ENCODE peak calls at places on chromosomes 6 and 20, in ten cellular contexts. H is heart left ventricle, N is mammary epithelial cell, O is A549, X is OCI-LY7, Q is HCT116, A is AG04450, B is pancreas, R is DND-41, F is ovary. M is an unnamed sample.

GRCh38 chr20:12098411-12098810 is 180.7 kb downstream of the BTBD3 start:
- DNase-seq in H (no peak), N (no peak), O (no peak), X (no peak), Q (no peak), A (no peak), B (no peak), R (no peak), F (no peak), M (no peak)

GRCh38 chr6:144415835-144416237 is 130.7 kb downstream of the UTRN start:
- DNase-seq in H (no peak), N (peak; percentile 87), O (peak; percentile 14), X (no peak), Q (no peak), A (peak; percentile 30), B (no peak), R (no peak), F (no peak), M (no peak)

GRCh38 chr20:2829376-2829775 is 11.1 kb downstream of the PCED1A start:
- DNase-seq in H (no peak), N (no peak), O (no peak), X (no peak), Q (no peak), A (no peak), B (no peak), R (peak; percentile 1), F (no peak), M (no peak)

GRCh38 chr20:13613917-13614316 is 24.8 kb downstream of the TASP1 start:
- DNase-seq in H (no peak), N (no peak), O (no peak), X (no peak), Q (no peak), A (no peak), B (no peak), R (no peak), F (no peak), M (peak; percentile 70)

GRCh38 chr6:7258231-7258763 is 54.7 kb downstream of the SSR1 start:
- DNase-seq in H (no peak), N (no peak), O (no peak), X (no peak), Q (no peak), A (no peak), B (no peak), R (no peak), F (peak; percentile 25), M (no peak)

GRCh38 chr6:127053032-127053908 is 65.2 kb upstream of the RSPO3 start:
- DNase-seq in H (no peak), N (no peak), O (no peak), X (no peak), Q (no peak), A (no peak), B (no peak), R (no peak), F (no peak), M (no peak)

GRCh38 chr6:12102350-12102749 is 90.2 kb downstream of the HIVEP1 start:
- DNase-seq in H (no peak), N (no peak), O (no peak), X (no peak), Q (no peak), A (no peak), B (no peak), R (no peak), F (no peak), M (no peak)

GRCh38 chr6:131062245-131063027 is 609 bp downstream of the EPB41L2 start:
- DNase-seq in H (peak; percentile 49), N (no peak), O (no peak), X (peak; percentile 56), Q (no peak), A (no peak), B (peak; percentile 40), R (peak; percentile 42), F (peak; percentile 70), M (peak; percentile 40)

GRCh38 chr6:134741193-134741521 is 208.7 kb downstream of the ALDH8A1 start:
- DNase-seq in H (no peak), N (no peak), O (no peak), X (peak; percentile 9), Q (no peak), A (no peak), B (no peak), R (no peak), F (no peak), M (no peak)

GRCh38 chr20:16612708-16613107 is 39.5 kb upstream of the KIF16B start:
- DNase-seq in H (peak; percentile 54), N (no peak), O (no peak), X (no peak), Q (no peak), A (no peak), B (no peak), R (no peak), F (no peak), M (no peak)

GRCh38 chr20:49989234-49990065 is 6.7 kb downstream of the SNAI1 start:
- DNase-seq in H (peak; percentile 81), N (no peak), O (peak; percentile 41), X (no peak), Q (no peak), A (peak; percentile 59), B (peak; percentile 21), R (no peak), F (peak; percentile 74), M (peak; percentile 88)

GRCh38 chr20:17560344-17561074 is 9.4 kb upstream of the DSTN start:
- DNase-seq in H (no peak), N (no peak), O (no peak), X (no peak), Q (no peak), A (no peak), B (no peak), R (no peak), F (no peak), M (no peak)

GRCh38 chr20:15639839-15640238 is 933.4 kb downstream of the KIF16B start:
- DNase-seq in H (no peak), N (no peak), O (no peak), X (no peak), Q (no peak), A (no peak), B (no peak), R (no peak), F (no peak), M (no peak)

DNA sequence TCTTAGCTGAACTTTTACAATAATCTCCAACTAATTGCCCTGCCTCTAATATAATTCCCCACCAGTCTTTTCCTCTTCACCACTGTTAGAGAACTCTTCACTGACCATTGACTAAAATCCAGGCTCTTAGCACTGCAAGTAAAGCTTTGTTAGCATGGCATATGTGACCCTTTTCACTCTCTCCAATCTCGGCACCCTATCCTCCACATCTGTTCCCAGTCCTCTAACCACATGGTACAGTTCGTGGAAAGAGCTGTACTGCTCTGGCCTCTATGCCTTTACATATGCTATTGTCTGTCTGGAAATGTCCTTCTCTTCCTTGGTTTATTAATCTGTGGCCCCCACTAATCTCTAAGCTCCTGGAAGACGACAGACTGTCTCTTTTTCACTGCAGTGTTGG is 63.0 kb upstream of the EIF2S2 start:
- DNase-seq in H (no peak), N (no peak), O (no peak), X (no peak), Q (no peak), A (no peak), B (no peak), R (no peak), F (no peak), M (no peak)
- H3K27ac ChIP-seq in H (no peak overlapping the region), N (no peak overlapping the region), O (no peak overlapping the region), X (no peak overlapping the region), Q (no peak overlapping the region), A (no peak overlapping the region), B (no peak overlapping the region), R (no peak overlapping the region), F (no peak overlapping the region), M (no peak overlapping the region)

DNA sequence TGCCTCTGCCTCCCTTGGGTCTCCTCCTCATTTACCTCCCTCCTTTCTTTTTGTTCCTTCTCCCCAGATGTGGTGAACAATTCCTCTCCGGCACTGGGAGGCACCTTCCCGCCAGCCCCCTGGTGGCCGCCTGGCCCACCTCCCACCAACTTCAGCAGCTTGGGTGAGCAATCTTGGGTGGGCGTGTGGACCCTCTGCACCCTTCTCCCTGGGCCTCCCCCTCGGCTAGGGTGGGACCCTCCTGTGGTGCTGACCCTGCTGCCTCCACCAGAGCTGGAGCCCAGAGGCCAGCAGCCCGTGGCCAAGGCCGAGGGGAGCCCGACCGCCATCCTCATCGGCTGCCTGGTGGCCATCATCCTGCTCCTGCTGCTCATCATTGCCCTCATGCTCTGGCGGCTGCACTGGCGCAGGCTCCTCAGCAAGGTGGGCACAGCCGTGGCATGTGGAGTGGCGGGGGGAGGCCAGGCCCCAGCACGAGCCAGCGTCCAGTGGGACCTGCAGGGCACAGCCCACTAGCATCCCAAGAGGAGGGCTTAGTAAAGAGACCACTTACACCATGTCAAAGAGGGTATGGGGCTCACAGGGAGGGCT is 8.8 kb downstream of the DDR1 start:
- DNase-seq in H (no peak), N (no peak), O (no peak), X (no peak), Q (no peak), A (no peak), B (no peak), R (no peak), F (no peak), M (no peak)
- TF ChIP-seq CTCF in H (no peak), N (peak; percentile 11), O (no peak), X (peak; percentile 38), Q (peak; percentile 38), A (peak; percentile 33), B (no peak), R (peak; percentile 36), F (no peak), M (peak; percentile 21)

DNA sequence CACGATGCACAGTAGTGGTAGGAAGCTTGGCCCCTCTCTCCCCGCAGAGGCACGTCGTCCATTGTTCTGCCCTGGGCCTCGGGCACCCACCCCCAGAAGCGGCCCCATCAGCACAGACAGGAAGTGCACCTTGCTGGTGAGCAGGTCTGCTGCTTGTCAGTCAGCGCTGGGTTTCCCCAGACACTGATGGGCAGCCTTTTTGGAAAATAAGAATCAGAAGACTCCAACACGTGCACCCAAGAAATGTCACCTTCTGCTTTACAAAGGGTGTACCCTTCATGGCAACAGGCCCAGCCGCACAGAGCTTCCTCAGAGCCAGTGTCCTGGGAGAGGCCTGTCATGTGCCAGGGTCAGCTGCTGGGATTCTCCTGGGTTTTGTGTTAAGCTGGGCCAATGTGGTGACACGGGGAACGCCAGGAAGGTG is 34.7 kb upstream of the IRF4 start:
- DNase-seq in H (peak; percentile 70), N (no peak), O (no peak), X (peak; percentile 83), Q (no peak), A (no peak), B (no peak), R (no peak), F (peak; percentile 33), M (no peak)
- H3K9me3 ChIP-seq in H (no peaks in the 10 kb centered on the region), N (peaks cover 22% of the 10 kb centered on the region), O (no peaks in the 10 kb centered on the region), X (no peaks in the 10 kb centered on the region), Q (peaks cover 6% of the 10 kb centered on the region), A (peaks cover 71% of the 10 kb centered on the region), B (no peaks in the 10 kb centered on the region), R (no peaks in the 10 kb centered on the region), F (no peaks in the 10 kb centered on the region), M (peaks cover 5% of the 10 kb centered on the region)

DNA sequence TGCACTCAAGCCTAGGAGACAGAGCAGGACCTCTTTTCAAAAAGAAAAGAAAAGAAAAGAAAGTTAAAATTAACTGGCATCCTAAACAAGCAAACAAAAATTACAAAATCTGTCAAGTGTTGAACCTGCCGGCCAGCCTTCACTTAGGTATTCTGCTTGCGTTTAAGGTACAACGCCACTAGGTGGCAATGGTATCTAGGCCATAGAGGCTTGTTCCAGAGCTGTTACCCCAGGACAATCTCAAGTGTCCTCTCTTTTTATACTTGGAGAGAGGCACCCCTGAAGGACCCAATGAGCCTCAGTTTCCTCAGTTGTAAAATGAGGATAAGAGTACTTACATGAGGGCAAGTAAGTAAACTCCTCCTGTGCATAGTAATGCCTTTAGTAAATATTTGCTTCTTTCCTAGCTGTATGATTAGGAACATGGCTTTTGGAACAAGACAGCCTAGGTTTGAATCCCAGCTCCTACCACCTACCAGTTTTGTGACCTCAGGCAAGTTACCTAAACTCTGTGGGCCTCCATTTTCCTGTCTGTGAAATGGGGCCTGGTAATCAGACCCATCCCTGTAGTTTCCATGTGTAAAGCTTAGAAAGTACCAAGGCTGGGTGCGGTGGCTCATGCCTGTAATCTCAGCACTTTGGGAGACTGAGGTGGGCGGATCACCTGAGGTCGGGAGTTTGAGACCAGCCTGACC is 5.8 kb upstream of the PACSIN1 start:
- DNase-seq in H (no peak), N (peak; percentile 49), O (peak; percentile 62), X (peak; percentile 81), Q (peak; percentile 70), A (no peak), B (no peak), R (peak; percentile 21), F (no peak), M (peak; percentile 69)
- H3K27ac ChIP-seq in H (no peak overlapping the region), N (no peak overlapping the region), O (no peak overlapping the region), X (no peak overlapping the region), Q (no peak overlapping the region), A (no peak overlapping the region), B (no peak overlapping the region), R (no peak overlapping the region), F (no peak overlapping the region), M (no peak overlapping the region)

M was measured in cardiac muscle cell.